ENCODE peak calls at places on chromosomes 2 and 18, in nine cellular contexts. D is HCEC 1CT; R is mammary epithelial cell; S is stimulated activated CD4-positive, alpha-beta T cell treated with anti-CD3 and anti-CD28 coated beads, Interleukin-15, amount 100 ng/mL, for 1 hour; O is CD8-positive, alpha-beta memory T cell; W is K562; H is RWPE2; K is stimulated activated CD8-positive, alpha-beta memory T cell treated with anti-CD3 and anti-CD28 coated beads, Interleukin-15, amount 100 ng/mL, for 24 hours; E is effector memory CD8-positive, alpha-beta T cell. C is an unnamed sample.

GRCh38 chr18:49784427-49785185 is 28.7 kb downstream of the ACAA2 start:
- DNase-seq in S (no peak), H (no peak), W (no peak), R (no peak), E (no peak), O (no peak), K (no peak), D (no peak), C (no peak)

GRCh38 chr2:241357531-241357930 is 1.4 kb downstream of the FARP2 start:
- DNase-seq in W (no peak), R (no peak), E (no peak), K (no peak), H (no peak), D (no peak), S (no peak), O (no peak), C (no peak)

GRCh38 chr18:59267511-59268126 is 5.6 kb downstream of the RAX start:
- DNase-seq in E (no peak), O (no peak), W (no peak), H (no peak), S (no peak), R (peak), D (no peak), K (no peak), C (no peak)

GRCh38 chr2:133801956-133802355 is 233.7 kb upstream of the NCKAP5 start:
- DNase-seq in W (no peak), D (no peak), S (no peak), R (no peak), O (no peak), K (no peak), E (no peak), H (no peak), C (no peak)

GRCh38 chr18:48408111-48408726 is 964 bp downstream of the ZBTB7C start:
- DNase-seq in K (no peak), H (no peak), E (no peak), R (no peak), D (no peak), W (no peak), S (no peak), O (no peak), C (peak)

GRCh38 chr2:100286318-100286717 is 36.0 kb downstream of the LONRF2 start:
- DNase-seq in W (no peak), E (no peak), R (no peak), S (no peak), H (no peak), O (no peak), D (no peak), K (no peak), C (no peak)

GRCh38 chr2:100320547-100321180 is 1.6 kb downstream of the LONRF2 start:
- DNase-seq in E (no peak), K (no peak), O (no peak), D (no peak), W (no peak), H (no peak), R (no peak), S (no peak), C (no peak)

GRCh38 chr2:39736593-39736992 is 42.5 kb downstream of the THUMPD2 start:
- DNase-seq in H (no peak), S (no peak), K (no peak), O (no peak), D (peak), W (no peak), R (peak), E (no peak), C (no peak)

GRCh38 chr2:48124592-48124991 is 218.3 kb upstream of the FBXO11 start:
- DNase-seq in D (no peak), H (no peak), W (no peak), O (no peak), K (no peak), S (no peak), E (no peak), R (no peak), C (no peak)

GRCh38 chr2:161983896-161984295 is 90.1 kb downstream of the DPP4 start:
- DNase-seq in O (no peak), R (peak), W (no peak), H (no peak), E (no peak), D (peak), K (no peak), S (no peak), C (no peak)

GRCh38 chr2:176149484-176150337 is 1.6 kb upstream of the HOXD4 start:
- DNase-seq in R (no peak), H (peak), W (no peak), E (no peak), O (no peak), S (no peak), K (no peak), D (no peak), C (no peak)

GRCh38 chr18:37334494-37335125 is 231.0 kb downstream of the CELF4 start:
- DNase-seq in D (peak), S (no peak), O (no peak), E (no peak), W (no peak), H (no peak), R (no peak), K (no peak), C (no peak)

GRCh38 chr2:39227628-39228412 is 15.9 kb downstream of the CDKL4 start:
- DNase-seq in K (peak), S (peak), R (peak), E (peak), W (peak), D (peak), H (peak), O (peak), C (peak)

GRCh38 chr18:11976882-11977281 is 4.4 kb upstream of the IMPA2 start:
- DNase-seq in S (no peak), R (no peak), K (no peak), H (no peak), D (peak), E (no peak), W (no peak), O (no peak), C (no peak)

GRCh38 chr18:22840606-22841144 is 92.5 kb upstream of the RBBP8 start:
- DNase-seq in O (no peak), E (no peak), D (peak), S (no peak), R (no peak), W (no peak), H (no peak), K (no peak), C (no peak)

GRCh38 chr2:202267495-202267894 is 1.9 kb downstream of the NOP58 start:
- DNase-seq in E (no peak), H (no peak), W (no peak), K (no peak), R (no peak), O (no peak), D (no peak), S (no peak), C (no peak)

GRCh38 chr2:132497591-132497990 is 81.0 kb downstream of the GPR39 start:
- DNase-seq in W (no peak), R (peak), E (no peak), O (no peak), D (no peak), H (no peak), K (no peak), S (no peak), C (no peak)

GRCh38 chr2:63698825-63699548 is 110.2 kb downstream of the MDH1 start:
- DNase-seq in R (peak), O (no peak), S (no peak), H (no peak), W (no peak), K (no peak), E (no peak), D (peak), C (peak)

GRCh38 chr2:226030369-226031077 is 631.0 kb downstream of the NYAP2 start:
- DNase-seq in D (no peak), E (no peak), K (no peak), R (no peak), W (no peak), O (no peak), S (no peak), H (no peak), C (peak)

GRCh38 chr2:156340818-156341481 is 8.4 kb upstream of the NR4A2 start:
- DNase-seq in O (peak), S (no peak), E (no peak), D (peak), R (no peak), K (no peak), H (no peak), W (no peak), C (peak)

GRCh38 chr2:105328281-105329196 is 996 bp downstream of the TGFBRAP1 start:
- DNase-seq in S (peak), O (peak), K (no peak), R (peak), H (no peak), E (peak), D (peak), W (no peak), C (peak)

GRCh38 chr2:40244251-40245010 is 207.5 kb downstream of the SLC8A1 start:
- DNase-seq in H (no peak), D (peak), S (no peak), K (no peak), R (peak), W (no peak), E (no peak), O (no peak), C (peak)

GRCh38 chr2:212282596-212283330 is 255.8 kb downstream of the ERBB4 start:
- DNase-seq in K (no peak), E (no peak), S (no peak), R (no peak), W (no peak), O (no peak), H (no peak), D (no peak), C (no peak)

GRCh38 chr2:143321994-143322393 is 192.8 kb downstream of the ARHGAP15 start:
- DNase-seq in E (no peak), R (peak), O (no peak), S (no peak), D (no peak), W (peak), K (no peak), H (no peak), C (peak)

GRCh38 chr2:101012706-101013181 is 10.7 kb downstream of the RPL31 start:
- DNase-seq in H (no peak), W (no peak), R (peak), K (no peak), D (peak), O (no peak), E (peak), S (no peak), C (peak)

GRCh38 chr2:283996-284794 is 3.7 kb downstream of the ALKAL2 start:
- DNase-seq in K (no peak), H (no peak), O (no peak), W (no peak), R (no peak), S (no peak), D (no peak), E (no peak), C (no peak)

GRCh38 chr18:29181151-29181901 is 1004.4 kb upstream of the CDH2 start:
- DNase-seq in S (no peak), E (no peak), W (no peak), R (peak), O (no peak), H (no peak), D (peak), K (no peak), C (no peak)

GRCh38 chr2:127859712-127860085 is 1.7 kb upstream of the POLR2D start:
- DNase-seq in S (peak), O (peak), D (no peak), H (peak), W (peak), R (peak), K (no peak), E (peak), C (peak)

GRCh38 chr2:142874293-142874814 is 3.1 kb upstream of the KYNU start:
- DNase-seq in R (peak), D (peak), O (no peak), H (peak), S (no peak), E (no peak), K (no peak), W (no peak), C (no peak)

GRCh38 chr18:48027401-48027931 is 97.0 kb upstream of the SMAD2 start:
- DNase-seq in H (peak), E (no peak), O (no peak), D (no peak), W (no peak), R (no peak), S (no peak), K (no peak), C (no peak)

GRCh38 chr2:229431331-229431954 is 160.4 kb upstream of the PID1 start:
- DNase-seq in W (peak), R (peak), K (no peak), H (no peak), S (no peak), E (no peak), O (no peak), D (peak), C (peak)

GRCh38 chr2:96389728-96390127 is 54.2 kb downstream of the NCAPH start:
- DNase-seq in S (no peak), D (no peak), K (no peak), E (no peak), O (no peak), H (no peak), R (no peak), W (no peak), C (no peak)

GRCh38 chr2:97759727-97760407 is 46.5 kb downstream of the ZAP70 start:
- DNase-seq in W (peak), R (no peak), D (no peak), K (no peak), S (no peak), H (no peak), O (no peak), E (no peak), C (no peak)

GRCh38 chr2:16650287-16651249 is 15.1 kb downstream of the CYRIA start:
- DNase-seq in K (no peak), W (no peak), D (no peak), E (no peak), S (no peak), O (no peak), H (no peak), R (peak), C (peak)

GRCh38 chr18:32048507-32049091 is 30.0 kb downstream of the RNF125 start:
- DNase-seq in E (no peak), O (no peak), K (no peak), D (no peak), W (no peak), S (no peak), R (no peak), H (no peak), C (no peak)

GRCh38 chr2:36380624-36381481 is 25.3 kb downstream of the CRIM1 start:
- DNase-seq in D (peak), R (no peak), S (no peak), H (peak), K (no peak), E (no peak), O (no peak), W (no peak), C (peak)

GRCh38 chr2:57160976-57161375 is 885.6 kb upstream of the VRK2 start:
- DNase-seq in E (no peak), S (no peak), K (no peak), H (no peak), R (peak), O (no peak), D (peak), W (no peak), C (no peak)